ENCODE peak calls at places on chromosome 6, in eight cellular contexts. H is WTC11; K is stimulated activated CD8-positive, alpha-beta memory T cell treated with anti-CD3 and anti-CD28 coated beads, Interleukin-2, amount 100 ng/mL, for 1 hour; W is LHCN-M2; V is colonic mucosa; Z is stimulated activated CD4-positive, alpha-beta T cell treated with anti-CD3 and anti-CD28 coated beads, Interleukin-15, amount 100 ng/mL, for 1 hour; C is T47D; L is activated naive CD8-positive, alpha-beta T cell treated with anti-CD3 and anti-CD28 coated beads for 36 hours. F is an unnamed sample.

GRCh38 chr6:88650029-88650619 is 313.3 kb downstream of the RNGTT start:
- DNase-seq in L (no peak), Z (no peak), W (peak), V (no peak), H (no peak), K (no peak), C (no peak), F (no peak)

GRCh38 chr6:17167327-17167979 is 65.6 kb downstream of the STMND1 start:
- DNase-seq in W (peak), L (no peak), H (peak), C (peak), K (no peak), Z (no peak), V (peak), F (no peak)

GRCh38 chr6:44771647-44772415 is 384.3 kb downstream of the CDC5L start:
- DNase-seq in K (no peak), Z (no peak), C (no peak), V (no peak), L (no peak), W (no peak), H (no peak), F (no peak)

GRCh38 chr6:19664878-19665715 is 172.1 kb upstream of the ID4 start:
- DNase-seq in K (no peak), W (no peak), L (no peak), V (no peak), Z (no peak), H (no peak), C (no peak), F (no peak)

GRCh38 chr6:47477497-47478232 is at the start of gene CD2AP:
- DNase-seq in L (peak), C (peak), V (peak), K (peak), Z (peak), H (peak), W (peak), F (peak)

GRCh38 chr6:118509009-118509617 is 39.0 kb upstream of the PLN start:
- DNase-seq in W (peak), V (no peak), H (no peak), Z (no peak), C (peak), K (no peak), L (no peak), F (peak)

GRCh38 chr6:55980627-55981211 is 105.3 kb upstream of the BMP5 start:
- DNase-seq in H (no peak), Z (no peak), C (peak), V (peak), K (no peak), W (peak), L (no peak), F (peak)

GRCh38 chr6:25192562-25192961 is 86.6 kb upstream of the CARMIL1 start:
- DNase-seq in H (no peak), L (no peak), Z (no peak), C (no peak), K (no peak), V (no peak), W (peak), F (no peak)

GRCh38 chr6:137405806-137406205 is 88.4 kb downstream of the OLIG3 start:
- DNase-seq in Z (no peak), L (no peak), H (no peak), C (no peak), K (no peak), V (no peak), W (no peak), F (no peak)

GRCh38 chr6:136723780-136724179 is 68.5 kb downstream of the MAP3K5 start:
- DNase-seq in Z (peak), H (no peak), C (no peak), W (peak), V (no peak), L (peak), K (peak), F (peak)

GRCh38 chr6:148935705-148936306 is 189.0 kb downstream of the UST start:
- DNase-seq in V (no peak), H (no peak), K (no peak), W (peak), Z (no peak), L (no peak), C (no peak), F (no peak)